ENCODE peak calls at places on chromosome 14, in four cellular contexts. G is esophagus squamous epithelium, I is fibroblast of lung, S is coronary artery. R is an unnamed sample.

GRCh38 chr14:21526672-21527319 is 650 bp upstream of the SALL2 start:
- DNase-seq in S (no peak), I (no peak), G (no peak), R (no peak)

GRCh38 chr14:75267141-75267601 is 11.5 kb upstream of the FOS start:
- DNase-seq in I (peak), G (no peak), S (no peak), R (no peak)

GRCh38 chr14:32109676-32110075 is 32.6 kb downstream of the ARHGAP5 start:
- DNase-seq in S (no peak), G (no peak), I (peak), R (no peak)

GRCh38 chr14:89429206-89430091 is 12.4 kb upstream of the FOXN3 start:
- DNase-seq in S (no peak), I (peak), G (no peak), R (no peak)

GRCh38 chr14:64671591-64671990 is 32.6 kb upstream of the PLEKHG3 start:
- DNase-seq in S (no peak), G (no peak), I (peak), R (no peak)

GRCh38 chr14:38187475-38187874 is 20.2 kb upstream of the SSTR1 start:
- DNase-seq in S (no peak), G (no peak), I (no peak), R (no peak)

GRCh38 chr14:95664546-95664945 is 21.7 kb upstream of the TCL1B start:
- DNase-seq in S (no peak), I (no peak), G (no peak), R (no peak)

GRCh38 chr14:59360923-59361794 is 104.0 kb downstream of the GPR135 start:
- DNase-seq in S (no peak), G (no peak), I (peak), R (no peak)

GRCh38 chr14:102544034-102544744 is 34.6 kb upstream of the ANKRD9 start:
- DNase-seq in I (no peak), S (no peak), G (no peak), R (no peak)

GRCh38 chr14:58107947-58108552 is 44.0 kb downstream of the ARMH4 start:
- DNase-seq in G (no peak), S (no peak), I (peak), R (no peak)

GRCh38 chr14:28766505-28767238 is at the start of gene FOXG1:
- DNase-seq in S (no peak), G (no peak), I (peak), R (no peak)

GRCh38 chr14:103480595-103480994 is 42.0 kb downstream of the CKB start:
- DNase-seq in I (no peak), G (no peak), S (no peak), R (peak)

GRCh38 chr14:100688598-100689499 is 37.8 kb upstream of the DLK1 start:
- DNase-seq in I (peak), S (no peak), G (no peak), R (no peak)

GRCh38 chr14:59015482-59015881 is 173.0 kb upstream of the DAAM1 start:
- DNase-seq in S (no peak), I (no peak), G (no peak), R (no peak)

GRCh38 chr14:95527392-95528002 is 7.4 kb upstream of the GLRX5 start:
- DNase-seq in S (no peak), I (peak), G (no peak), R (no peak)

GRCh38 chr14:67569011-67569650 is 30.9 kb downstream of the PIGH start:
- DNase-seq in G (no peak), S (no peak), I (no peak), R (no peak)

GRCh38 chr14:63375772-63376171 is 57.0 kb upstream of the GPHB5 start:
- DNase-seq in S (no peak), G (no peak), I (peak), R (no peak)

GRCh38 chr14:59337151-59337611 is 128.0 kb downstream of the GPR135 start:
- DNase-seq in G (no peak), I (peak), S (peak), R (no peak)

GRCh38 chr14:58572092-58572853 is 65.5 kb upstream of the DACT1 start:
- DNase-seq in S (no peak), G (no peak), I (peak), R (no peak)

GRCh38 chr14:65184032-65184764 is 81.9 kb upstream of the MAX start:
- DNase-seq in G (no peak), I (peak), S (no peak), R (no peak)

GRCh38 chr14:21098134-21098891 is at the start of gene ZNF219:
- DNase-seq in I (peak), G (no peak), S (peak), R (no peak)

GRCh38 chr14:99542566-99542965 is 61.4 kb downstream of the CCNK start:
- DNase-seq in S (no peak), G (no peak), I (no peak), R (no peak)

GRCh38 chr14:26444745-26445144 is 153.1 kb downstream of the NOVA1 start:
- DNase-seq in I (peak), G (no peak), S (no peak), R (no peak)

GRCh38 chr14:71720978-71721624 is 211.1 kb upstream of the RGS6 start:
- DNase-seq in I (peak), G (no peak), S (no peak), R (no peak)

GRCh38 chr14:94373708-94374107 is 14.7 kb downstream of the SERPINA1 start:
- DNase-seq in G (no peak), S (peak), I (peak), R (no peak)

GRCh38 chr14:75549169-75549568 is 26.9 kb downstream of the BATF start:
- DNase-seq in S (no peak), I (no peak), G (no peak), R (no peak)

GRCh38 chr14:78683206-78683605 is 513.0 kb downstream of the NRXN3 start:
- DNase-seq in G (no peak), I (peak), S (no peak), R (no peak)

GRCh38 chr14:76666746-76667145 is 94.5 kb upstream of the VASH1 start:
- DNase-seq in I (no peak), S (peak), G (no peak), R (no peak)

GRCh38 chr14:67191768-67192290 is 2.6 kb downstream of the GARIN2 start:
- DNase-seq in G (no peak), S (no peak), I (peak), R (no peak)

GRCh38 chr14:103273145-103273846 is 60.7 kb upstream of the EIF5 start:
- DNase-seq in S (no peak), G (no peak), I (no peak), R (peak)

GRCh38 chr14:21112267-21112666 is 11.4 kb downstream of the TMEM253 start:
- DNase-seq in I (no peak), G (no peak), S (no peak), R (no peak)

GRCh38 chr14:92953526-92953925 is 30.6 kb downstream of the CHGA start:
- DNase-seq in S (no peak), I (no peak), G (no peak), R (no peak)

GRCh38 chr14:34013714-34014055 is 62.8 kb upstream of the EGLN3 start:
- DNase-seq in G (no peak), S (no peak), I (no peak), R (no peak)

GRCh38 chr14:33534636-33535035 is 416.2 kb downstream of the EGLN3 start:
- DNase-seq in I (peak), S (no peak), G (no peak), R (no peak)

DNA sequence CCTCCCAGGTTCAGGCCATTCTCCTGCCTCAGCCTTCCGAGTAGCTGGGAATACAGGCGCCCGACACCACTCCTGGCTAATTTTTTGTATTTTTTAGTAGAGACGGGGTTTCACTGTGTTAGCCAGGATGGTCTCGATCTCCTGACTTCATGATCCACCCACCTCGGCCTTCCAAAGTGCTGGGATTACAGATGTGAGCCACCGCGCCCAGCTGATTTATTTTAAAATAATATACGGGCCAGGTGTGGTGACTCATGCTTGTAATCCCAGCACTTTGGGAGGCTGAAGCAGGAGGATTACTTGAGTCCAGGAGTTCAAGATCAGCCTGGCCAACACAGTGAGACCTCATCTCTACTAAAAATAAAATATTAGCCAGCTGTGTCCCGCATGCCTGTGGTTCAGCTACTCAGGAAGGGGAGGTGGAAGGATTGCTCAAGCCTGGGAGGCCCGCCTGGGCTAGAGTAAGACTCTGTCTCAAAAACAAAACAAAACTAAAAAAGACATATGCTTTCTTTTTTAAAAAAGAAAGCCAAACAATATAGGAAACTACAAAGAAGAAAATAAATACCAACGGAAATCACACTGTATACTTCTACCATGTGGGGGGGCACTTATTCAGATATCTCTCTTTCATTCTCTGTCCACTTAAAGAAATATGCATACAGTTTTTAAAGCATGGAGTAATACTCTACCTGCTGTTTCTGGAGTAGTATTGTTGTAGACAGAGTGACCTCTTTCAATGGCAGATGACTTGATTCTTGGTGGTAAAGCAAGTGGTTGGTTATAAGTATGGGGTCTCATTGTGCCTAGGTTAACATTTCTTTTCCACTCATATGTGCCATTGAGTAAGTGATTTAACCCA is 930 bp upstream of the MIA2 start:
- DNase-seq in S (no peak), G (no peak), I (peak), R (no peak)
- TF ChIP-seq CTCF in S (no peak), G (no peak), I (no peak), R (no peak)

GRCh38 chr14:61196792-61197191 is 84.3 kb downstream of the TMEM30B start:
- DNase-seq in S (no peak), G (no peak), I (no peak), R (no peak)
- TF ChIP-seq CTCF in S (no peak), G (no peak), I (no peak), R (peak)

DNA sequence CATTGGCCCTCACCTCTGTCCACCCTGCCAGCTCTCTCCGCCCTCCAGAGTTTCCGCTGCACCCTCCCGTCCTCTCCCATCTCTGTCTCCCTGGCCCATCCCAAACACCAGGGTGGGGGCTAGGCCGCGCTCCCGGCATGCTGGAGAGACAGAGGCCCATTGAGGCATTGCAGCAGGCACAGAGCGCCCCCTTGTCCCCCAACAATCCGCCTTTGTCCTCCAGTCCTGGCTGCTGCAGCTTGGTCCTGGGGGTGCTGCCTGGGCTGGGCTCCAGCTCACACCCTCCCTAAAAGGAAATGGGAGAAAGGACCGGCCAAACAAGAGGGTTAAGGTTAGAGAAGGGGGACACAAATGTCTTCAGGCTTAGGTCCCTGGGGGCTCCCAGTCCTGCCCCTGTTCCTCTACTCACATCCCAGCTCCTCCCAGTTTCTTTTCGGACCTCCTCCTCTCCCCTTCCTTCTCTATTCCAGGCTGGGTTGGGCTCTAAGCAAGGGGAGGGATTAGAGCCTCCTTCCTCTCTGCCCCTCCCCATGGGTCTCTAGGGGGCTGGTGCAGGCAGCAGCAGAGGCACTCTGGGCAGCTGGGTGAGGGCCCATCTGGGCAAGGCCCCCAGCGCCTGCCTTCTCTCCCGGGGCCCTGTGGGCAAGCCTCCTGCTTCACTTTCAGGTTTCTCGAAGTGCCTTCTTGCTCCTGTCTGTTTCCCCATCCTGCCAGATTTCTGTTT is at the start of gene CMTM5:
- DNase-seq in G (no peak), S (no peak), I (no peak), R (no peak)
- TF ChIP-seq CTCF in G (no peak), S (no peak), I (no peak), R (no peak)

GRCh38 chr14:104830781-104831180 is 29.9 kb downstream of the ZBTB42 start:
- DNase-seq in S (no peak), G (no peak), I (no peak), R (no peak)
- TF ChIP-seq CTCF in S (no peak), G (no peak), I (no peak), R (no peak)

GRCh38 chr14:45649051-45649450 is 396.0 kb upstream of the MIS18BP1 start:
- DNase-seq in S (no peak), I (peak), G (no peak), R (no peak)

GRCh38 chr14:45651906-45652305 is 398.9 kb upstream of the MIS18BP1 start:
- DNase-seq in S (no peak), G (no peak), I (peak), R (peak)

DNA sequence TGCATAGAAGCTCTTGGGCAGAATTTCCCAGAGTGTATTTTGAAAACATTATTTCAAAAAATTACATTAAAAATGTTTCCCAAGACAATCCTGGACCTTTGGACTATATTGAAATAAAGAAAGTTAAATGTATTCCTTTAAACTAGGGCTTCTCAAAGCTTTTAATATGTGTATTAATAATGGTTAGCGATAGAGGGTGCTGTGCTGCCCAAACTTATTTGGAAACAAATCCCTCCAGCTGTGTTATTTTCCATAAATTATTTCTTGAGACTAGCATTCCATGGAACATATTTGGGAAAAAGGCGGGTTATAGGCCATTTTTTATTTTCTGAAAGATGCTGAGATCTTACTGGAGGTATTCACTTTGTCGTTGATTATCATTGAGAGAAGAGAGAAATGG is 397.8 kb upstream of the MIS18BP1 start:
- DNase-seq in S (no peak), I (no peak), G (no peak), R (no peak)
- TF ChIP-seq CTCF in S (no peak), I (no peak), G (no peak), R (peak)